ENCODE peak calls at places on chromosomes 5 and 9, in six cellular contexts. F, G, D, Z, J and H are unnamed samples.

GRCh38 chr5:93062548-93062947 is 518.5 kb downstream of the NR2F1-AS1 start:
- DNase-seq in F (no peak), G (no peak), D (peak), Z (no peak), J (no peak), H (no peak)

GRCh38 chr5:160520609-160521391 is 99.1 kb downstream of the PTTG1 start:
- DNase-seq in F (no peak), G (no peak), D (no peak), Z (no peak), J (no peak), H (no peak)

GRCh38 chr5:26582350-26583040 is 455.9 kb downstream of the CDH9 start:
- DNase-seq in F (no peak), G (no peak), D (no peak), Z (no peak), J (no peak), H (no peak)

GRCh38 chr5:95621839-95622629 is 2.1 kb downstream of the GPR150 start:
- DNase-seq in F (no peak), G (no peak), D (peak), Z (no peak), J (no peak), H (no peak)

GRCh38 chr9:134622896-134623407 is 18.7 kb upstream of the COL5A1 start:
- DNase-seq in F (no peak), G (no peak), D (no peak), Z (no peak), J (no peak), H (peak)

GRCh38 chr5:143456952-143457547 is 53.6 kb upstream of the NR3C1 start:
- DNase-seq in F (no peak), G (no peak), D (no peak), Z (no peak), J (no peak), H (no peak)

GRCh38 chr5:125199968-125200841 is 453.8 kb upstream of the ZNF608 start:
- DNase-seq in F (peak), G (no peak), D (no peak), Z (no peak), J (no peak), H (no peak)

GRCh38 chr5:2780421-2781171 is 29.1 kb upstream of the IRX2 start:
- DNase-seq in F (no peak), G (no peak), D (no peak), Z (no peak), J (no peak), H (no peak)

GRCh38 chr5:112253478-112254250 is 165.4 kb downstream of the EPB41L4A start:
- DNase-seq in F (peak), G (no peak), D (no peak), Z (no peak), J (peak), H (no peak)

GRCh38 chr9:14768561-14769234 is 46.2 kb upstream of the CER1 start:
- DNase-seq in F (no peak), G (no peak), D (peak), Z (peak), J (no peak), H (no peak)

GRCh38 chr9:38020251-38021076 is 48.6 kb downstream of the SHB start:
- DNase-seq in F (no peak), G (no peak), D (peak), Z (no peak), J (no peak), H (no peak)

GRCh38 chr5:1312993-1313833 is 18.3 kb upstream of the TERT start:
- DNase-seq in F (no peak), G (no peak), D (peak), Z (no peak), J (no peak), H (no peak)

GRCh38 chr5:10501554-10502075 is 59.9 kb downstream of the ROPN1L start:
- DNase-seq in F (no peak), G (no peak), D (peak), Z (no peak), J (no peak), H (no peak)

GRCh38 chr9:72856985-72857631 is 95.7 kb downstream of the ALDH1A1 start:
- DNase-seq in F (no peak), G (peak), D (peak), Z (peak), J (peak), H (no peak)

GRCh38 chr9:121281614-121282291 is 13.8 kb downstream of the GSN start:
- DNase-seq in F (peak), G (peak), D (no peak), Z (peak), J (peak), H (peak)

GRCh38 chr5:33370135-33370472 is 70.7 kb upstream of the TARS1 start:
- DNase-seq in F (no peak), G (no peak), D (peak), Z (no peak), J (no peak), H (no peak)

DNA sequence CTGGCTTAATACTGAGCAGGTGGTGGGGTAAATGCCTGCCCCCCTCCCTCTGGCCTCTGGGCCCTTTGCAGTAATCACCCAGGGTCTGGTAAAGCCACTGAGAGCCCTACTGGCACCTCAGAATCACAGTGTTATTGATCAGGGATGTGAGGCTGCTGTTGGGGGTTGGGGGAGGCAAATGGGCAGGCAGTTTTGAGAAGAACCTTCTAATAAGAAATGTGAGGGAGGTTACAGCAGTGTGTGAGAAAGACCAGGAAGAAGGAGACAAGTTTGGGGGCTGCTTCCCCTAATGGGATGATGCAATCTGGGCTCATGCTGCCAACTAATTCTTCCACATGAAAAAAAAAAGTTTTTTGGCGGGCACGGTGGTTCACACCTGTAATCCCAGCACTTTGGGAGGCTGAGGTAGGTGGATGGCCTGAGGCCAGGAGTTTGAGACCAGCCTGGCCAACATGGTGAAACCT is 3.1 kb upstream of the B4GALT7 start:
- DNase-seq in F (no peak), G (no peak), D (no peak), Z (no peak), J (no peak), H (no peak)
- TF ChIP-seq POLR2A in F (no peak), G (no peak), D (no peak), Z (peak), J (no peak), H (no peak)

GRCh38 chr9:73962792-73963191 is 534.3 kb upstream of the RORB start:
- DNase-seq in F (no peak), G (no peak), D (no peak), Z (no peak), J (no peak), H (no peak)
- TF ChIP-seq POLR2A in F (no peak), G (no peak), D (no peak), Z (no peak), J (no peak), H (no peak)

GRCh38 chr9:95461448-95462381 is 55.1 kb downstream of the PTCH1 start:
- DNase-seq in F (no peak), G (no peak), D (no peak), Z (no peak), J (no peak), H (no peak)

GRCh38 chr9:95460627-95461164 is 56.1 kb downstream of the PTCH1 start:
- DNase-seq in F (no peak), G (no peak), D (no peak), Z (no peak), J (no peak), H (no peak)

GRCh38 chr9:95459867-95460626 is 56.7 kb downstream of the PTCH1 start:
- DNase-seq in F (no peak), G (no peak), D (no peak), Z (no peak), J (no peak), H (no peak)

GRCh38 chr9:95463145-95464060 is 53.4 kb downstream of the PTCH1 start:
- DNase-seq in F (no peak), G (no peak), D (no peak), Z (no peak), J (no peak), H (no peak)

GRCh38 chr9:95462419-95463121 is 54.2 kb downstream of the PTCH1 start:
- DNase-seq in F (peak), G (peak), D (peak), Z (no peak), J (peak), H (no peak)
- TF ChIP-seq POLR2A in F (no peak), G (no peak), D (no peak), Z (no peak), J (no peak), H (no peak)

GRCh38 chr5:109688999-109689739 is 558 bp upstream of the MAN2A1 start:
- DNase-seq in F (peak), G (peak), D (peak), Z (peak), J (peak), H (peak)
- TF ChIP-seq POLR2A in F (peak), G (peak), D (peak), Z (peak), J (peak), H (peak)

GRCh38 chr9:136791466-136792276 is 527 bp downstream of the TMEM141 start:
- DNase-seq in F (peak), G (peak), D (peak), Z (peak), J (no peak), H (peak)
- TF ChIP-seq POLR2A in F (no peak), G (no peak), D (no peak), Z (no peak), J (no peak), H (no peak)